ENCODE peak calls at places on chromosome 7, in seven cellular contexts. A is A549; J is GM12864; B is nephron progenitor cell; X is naive thymus-derived CD8-positive, alpha-beta T cell; P is activated naive CD8-positive, alpha-beta T cell treated with anti-CD3 and anti-CD28 coated beads, Interleukin-2, amount 10 ng/mL, durations not matched to agents 7 days and 5 days; D is activated CD4-positive, CD25-positive, alpha-beta regulatory T cell. V is an unnamed sample.

GRCh38 chr7:75866497-75867389 is 12.1 kb upstream of the RHBDD2 start:
- DNase-seq in A (peak), J (no peak), B (peak), X (peak), P (peak), D (peak), V (peak)

GRCh38 chr7:110762514-110762913 is 328.4 kb upstream of the LRRN3 start:
- DNase-seq in A (no peak), J (no peak), B (no peak), X (no peak), P (no peak), D (no peak), V (no peak)

GRCh38 chr7:157687158-157687557 is 350.4 kb downstream of the DNAJB6 start:
- DNase-seq in A (no peak), J (no peak), B (no peak), X (no peak), P (no peak), D (no peak), V (no peak)

GRCh38 chr7:64849250-64849923 is 53.7 kb upstream of the ZNF273 start:
- DNase-seq in A (no peak), J (no peak), B (no peak), X (no peak), P (no peak), D (no peak), V (no peak)

GRCh38 chr7:102426268-102427031 is 6.9 kb upstream of the ORAI2 start:
- DNase-seq in A (no peak), J (peak), B (no peak), X (peak), P (peak), D (peak), V (peak)

GRCh38 chr7:142323706-142324105 is 65.8 kb upstream of the PRSS58 start:
- DNase-seq in A (peak), J (no peak), B (peak), X (no peak), P (peak), D (no peak), V (peak)

GRCh38 chr7:105849122-105849855 is 27.1 kb downstream of the ATXN7L1 start:
- DNase-seq in A (no peak), J (no peak), B (no peak), X (peak), P (peak), D (peak), V (peak)

GRCh38 chr7:132545756-132546155 is 30.5 kb downstream of the PLXNA4 start:
- DNase-seq in A (no peak), J (no peak), B (no peak), X (no peak), P (no peak), D (no peak), V (no peak)

GRCh38 chr7:43108255-43109011 is 4.0 kb upstream of the HECW1 start:
- DNase-seq in A (peak), J (peak), B (peak), X (peak), P (peak), D (no peak), V (no peak)

GRCh38 chr7:116971869-116972268 is 18.6 kb downstream of the ST7 start:
- DNase-seq in A (no peak), J (no peak), B (peak), X (no peak), P (no peak), D (no peak), V (no peak)